ENCODE peak calls at places on chromosomes 11 and 22, in nine cellular contexts. One of them, this sample, is unnamed.
A peak's percentile ranks its signal among the peaks of the same experiment; 100 is the strongest.

GRCh38 chr22:39237276-39238123 is 7.3 kb downstream of the PDGFB start:
- DNase-seq in tibial artery: no peak
- DNase-seq in stromal cell of bone marrow: no peak
- DNase-seq in KBM-7: no peak
- DNase-seq in GM10248: no peak
- DNase-seq in NCI-H146: no peak
- DNase-seq in HuH-7: no peak
- DNase-seq in erythroblast: no peak
- DNase-seq in pancreas: peak; percentile 43
- DNase-seq in this sample: no peak

GRCh38 chr11:119853581-119854360 is 124.8 kb upstream of the NECTIN1 start:
- DNase-seq in tibial artery: no peak
- DNase-seq in stromal cell of bone marrow: no peak
- DNase-seq in KBM-7: no peak
- DNase-seq in GM10248: no peak
- DNase-seq in NCI-H146: no peak
- DNase-seq in HuH-7: no peak
- DNase-seq in erythroblast: no peak
- DNase-seq in pancreas: no peak
- DNase-seq in this sample: no peak

GRCh38 chr11:79220171-79220570 is 220.7 kb downstream of the TENM4 start:
- DNase-seq in tibial artery: no peak
- DNase-seq in stromal cell of bone marrow: no peak
- DNase-seq in KBM-7: no peak
- DNase-seq in GM10248: no peak
- DNase-seq in NCI-H146: no peak
- DNase-seq in HuH-7: no peak
- DNase-seq in erythroblast: no peak
- DNase-seq in pancreas: no peak
- DNase-seq in this sample: no peak

GRCh38 chr22:38761202-38762162 is 5.7 kb upstream of the SUN2 start:
- DNase-seq in tibial artery: no peak
- DNase-seq in stromal cell of bone marrow: no peak
- DNase-seq in KBM-7: no peak
- DNase-seq in GM10248: no peak
- DNase-seq in NCI-H146: peak; percentile 33
- DNase-seq in HuH-7: no peak
- DNase-seq in erythroblast: no peak
- DNase-seq in pancreas: no peak
- DNase-seq in this sample: no peak

GRCh38 chr22:39654959-39655579 is 84.5 kb downstream of the CACNA1I start:
- DNase-seq in tibial artery: no peak
- DNase-seq in stromal cell of bone marrow: no peak
- DNase-seq in KBM-7: no peak
- DNase-seq in GM10248: no peak
- DNase-seq in NCI-H146: no peak
- DNase-seq in HuH-7: no peak
- DNase-seq in erythroblast: peak; percentile 80
- DNase-seq in pancreas: peak; percentile 20
- DNase-seq in this sample: no peak

GRCh38 chr11:68654978-68655377 is 29.4 kb upstream of the GAL start:
- DNase-seq in tibial artery: no peak
- DNase-seq in stromal cell of bone marrow: no peak
- DNase-seq in KBM-7: no peak
- DNase-seq in GM10248: no peak
- DNase-seq in NCI-H146: no peak
- DNase-seq in HuH-7: no peak
- DNase-seq in erythroblast: no peak
- DNase-seq in pancreas: no peak
- DNase-seq in this sample: no peak

GRCh38 chr22:50191041-50191740 is 5.5 kb downstream of the TRABD start:
- DNase-seq in tibial artery: no peak
- DNase-seq in stromal cell of bone marrow: no peak
- DNase-seq in KBM-7: peak; percentile 98
- DNase-seq in GM10248: peak; percentile 77
- DNase-seq in NCI-H146: no peak
- DNase-seq in HuH-7: no peak
- DNase-seq in erythroblast: peak; percentile 62
- DNase-seq in pancreas: peak; percentile 73
- DNase-seq in this sample: no peak

GRCh38 chr22:49369726-49370717 is 457.7 kb downstream of the BRD1 start:
- DNase-seq in tibial artery: peak; percentile 50
- DNase-seq in stromal cell of bone marrow: no peak
- DNase-seq in KBM-7: no peak
- DNase-seq in GM10248: no peak
- DNase-seq in NCI-H146: no peak
- DNase-seq in HuH-7: no peak
- DNase-seq in erythroblast: no peak
- DNase-seq in pancreas: no peak
- DNase-seq in this sample: no peak

GRCh38 chr11:14124345-14124744 is 161.8 kb downstream of the SPON1 start:
- DNase-seq in tibial artery: no peak
- DNase-seq in stromal cell of bone marrow: no peak
- DNase-seq in KBM-7: no peak
- DNase-seq in GM10248: no peak
- DNase-seq in NCI-H146: no peak
- DNase-seq in HuH-7: no peak
- DNase-seq in erythroblast: no peak
- DNase-seq in pancreas: no peak
- DNase-seq in this sample: no peak

GRCh38 chr11:13054278-13054677 is 45.2 kb downstream of the RASSF10 start:
- DNase-seq in tibial artery: no peak
- DNase-seq in stromal cell of bone marrow: no peak
- DNase-seq in KBM-7: no peak
- DNase-seq in GM10248: no peak
- DNase-seq in NCI-H146: no peak
- DNase-seq in HuH-7: no peak
- DNase-seq in erythroblast: no peak
- DNase-seq in pancreas: no peak
- DNase-seq in this sample: no peak

GRCh38 chr11:119501777-119502405 is 78.9 kb upstream of the THY1 start:
- DNase-seq in tibial artery: no peak
- DNase-seq in stromal cell of bone marrow: no peak
- DNase-seq in KBM-7: no peak
- DNase-seq in GM10248: no peak
- DNase-seq in NCI-H146: peak; percentile 44
- DNase-seq in HuH-7: no peak
- DNase-seq in erythroblast: no peak
- DNase-seq in pancreas: no peak
- DNase-seq in this sample: no peak

GRCh38 chr11:16917941-16918340 is 96.3 kb downstream of the PLEKHA7 start:
- DNase-seq in tibial artery: no peak
- DNase-seq in stromal cell of bone marrow: no peak
- DNase-seq in KBM-7: no peak
- DNase-seq in GM10248: no peak
- DNase-seq in NCI-H146: no peak
- DNase-seq in HuH-7: no peak
- DNase-seq in erythroblast: no peak
- DNase-seq in pancreas: no peak
- DNase-seq in this sample: no peak

GRCh38 chr11:94504689-94505293 is 7.5 kb upstream of the C11orf97 start:
- DNase-seq in tibial artery: no peak
- DNase-seq in stromal cell of bone marrow: peak; percentile 54
- DNase-seq in KBM-7: peak; percentile 57
- DNase-seq in GM10248: peak; percentile 52
- DNase-seq in NCI-H146: peak; percentile 29
- DNase-seq in HuH-7: no peak
- DNase-seq in erythroblast: peak; percentile 80
- DNase-seq in pancreas: no peak
- DNase-seq in this sample: peak; percentile 42

GRCh38 chr22:22786301-22787115 is 101.1 kb upstream of the IGLL5 start:
- DNase-seq in tibial artery: no peak
- DNase-seq in stromal cell of bone marrow: no peak
- DNase-seq in KBM-7: no peak
- DNase-seq in GM10248: no peak
- DNase-seq in NCI-H146: peak; percentile 94
- DNase-seq in HuH-7: no peak
- DNase-seq in erythroblast: no peak
- DNase-seq in pancreas: no peak
- DNase-seq in this sample: no peak

GRCh38 chr11:105466582-105467228 is 143.2 kb upstream of the GRIA4 start:
- DNase-seq in tibial artery: no peak
- DNase-seq in stromal cell of bone marrow: no peak
- DNase-seq in KBM-7: no peak
- DNase-seq in GM10248: no peak
- DNase-seq in NCI-H146: no peak
- DNase-seq in HuH-7: no peak
- DNase-seq in erythroblast: no peak
- DNase-seq in pancreas: no peak
- DNase-seq in this sample: no peak

GRCh38 chr22:46000081-46001027 is 23.4 kb upstream of the WNT7B start:
- DNase-seq in tibial artery: no peak
- DNase-seq in stromal cell of bone marrow: no peak
- DNase-seq in KBM-7: no peak
- DNase-seq in GM10248: no peak
- DNase-seq in NCI-H146: peak; percentile 87
- DNase-seq in HuH-7: no peak
- DNase-seq in erythroblast: no peak
- DNase-seq in pancreas: no peak
- DNase-seq in this sample: no peak